ENCODE peak calls at places on chromosomes 7 and 10, in five cellular contexts. C, F, P, S and M are unnamed samples.

GRCh38 chr7:132891554-132891953 is 190.3 kb downstream of the CHCHD3 start:
- DNase-seq in F (no peak), S (no peak), P (no peak), C (no peak), M (no peak)

GRCh38 chr10:98349508-98349922 is 65.5 kb downstream of the PYROXD2 start:
- DNase-seq in P (no peak), F (no peak), C (peak; percentile 33), S (peak; percentile 100), M (no peak)

GRCh38 chr7:132755538-132756481 is 179.5 kb upstream of the PLXNA4 start:
- DNase-seq in C (no peak), P (no peak), F (no peak), S (peak; percentile 20), M (no peak)

GRCh38 chr7:151875862-151876111 is 1.1 kb downstream of the PRKAG2 start:
- DNase-seq in F (no peak), S (peak; percentile 18), P (no peak), C (no peak), M (no peak)

GRCh38 chr10:86359111-86359510 is 7.5 kb downstream of the GRID1 start:
- DNase-seq in P (no peak), F (no peak), C (no peak), S (no peak), M (no peak)

GRCh38 chr7:140568021-140568813 is 72.4 kb downstream of the DENND2A start:
- DNase-seq in S (no peak), C (no peak), P (no peak), F (no peak), M (no peak)

GRCh38 chr10:76282122-76283030 is 851.0 kb downstream of the LRMDA start:
- DNase-seq in P (no peak), C (no peak), F (no peak), S (no peak), M (no peak)

GRCh38 chr7:13742126-13742525 is 247.3 kb downstream of the ETV1 start:
- DNase-seq in C (peak; percentile 90), F (no peak), P (peak; percentile 68), S (peak; percentile 82), M (no peak)

GRCh38 chr10:25725917-25726716 is 207.9 kb upstream of the MYO3A start:
- DNase-seq in S (peak; percentile 4), P (peak; percentile 35), F (peak; percentile 55), C (peak; percentile 66), M (peak; percentile 39)

GRCh38 chr10:62413048-62413447 is 38.9 kb downstream of the ZNF365 start:
- DNase-seq in C (peak; percentile 76), S (no peak), P (no peak), F (no peak), M (no peak)

GRCh38 chr10:62413652-62414051 is 39.5 kb downstream of the ZNF365 start:
- DNase-seq in S (no peak), C (peak; percentile 58), F (no peak), P (no peak), M (no peak)

GRCh38 chr10:62414359-62414758 is 40.2 kb downstream of the ZNF365 start:
- DNase-seq in S (no peak), P (no peak), F (no peak), C (peak; percentile 88), M (no peak)
- TF ChIP-seq CTCF in S (no peak), P (peak; percentile 10), F (peak; percentile 46), C (peak; percentile 91), M (peak; percentile 24)

GRCh38 chr7:107236857-107237256 is 68.1 kb downstream of the HBP1 start:
- DNase-seq in F (no peak), C (no peak), S (peak; percentile 22), P (no peak), M (no peak)

GRCh38 chr7:107232568-107233090 is 63.8 kb downstream of the HBP1 start:
- DNase-seq in F (no peak), C (peak; percentile 50), S (peak; percentile 30), P (no peak), M (no peak)

GRCh38 chr7:107233174-107233573 is 64.4 kb downstream of the HBP1 start:
- DNase-seq in P (no peak), C (no peak), F (no peak), S (no peak), M (no peak)

GRCh38 chr7:107234436-107234835 is 65.6 kb downstream of the HBP1 start:
- DNase-seq in C (peak; percentile 48), S (no peak), F (no peak), P (no peak), M (no peak)

DNA sequence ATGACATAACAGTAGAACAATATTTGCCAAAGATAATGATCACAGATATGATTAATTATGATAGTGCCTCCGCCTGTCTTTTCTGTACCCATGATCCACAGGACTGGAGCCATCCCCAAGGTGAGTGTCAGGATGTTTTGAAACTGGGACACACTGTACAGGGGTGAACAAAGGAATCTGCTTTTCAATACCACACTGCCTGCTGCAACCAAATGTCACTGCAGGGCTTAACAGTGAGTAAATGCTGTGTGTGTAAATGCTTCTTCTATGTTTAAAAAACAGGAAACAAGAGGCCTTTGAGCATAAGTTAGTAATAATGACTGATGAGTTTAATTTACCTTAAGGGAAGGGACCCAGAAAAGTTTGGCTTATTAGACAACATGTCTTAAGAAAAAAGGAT is 65.2 kb downstream of the HBP1 start:
- DNase-seq in P (no peak), C (peak; percentile 59), F (no peak), S (no peak), M (no peak)
- TF ChIP-seq CTCF in P (no peak), C (no peak), F (no peak), S (no peak), M (no peak)

GRCh38 chr10:126907423-126907970 is 2.3 kb downstream of the DOCK1 start:
- DNase-seq in P (no peak), S (no peak), F (no peak), C (no peak), M (no peak)
- TF ChIP-seq CTCF in P (peak; percentile 7), S (no peak), F (peak; percentile 14), C (no peak), M (no peak)

DNA sequence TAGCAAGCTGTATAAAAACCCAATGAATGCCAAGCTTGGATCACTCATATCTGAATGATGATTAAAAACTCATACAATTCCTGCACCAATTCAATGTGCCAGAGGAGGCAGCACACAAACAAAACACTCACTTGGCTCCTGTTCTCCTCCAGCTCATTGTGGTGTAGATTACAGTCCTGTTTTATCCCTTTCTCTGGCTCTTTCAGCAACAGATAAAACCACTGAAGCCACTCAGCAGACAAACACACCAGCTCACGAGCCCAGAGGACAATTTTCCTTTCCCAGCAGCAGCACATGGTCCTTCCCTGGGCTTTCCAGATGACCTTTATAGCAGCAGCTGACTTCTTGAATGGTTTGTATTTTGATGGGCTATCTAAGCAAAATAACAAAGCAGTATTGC is 107.3 kb upstream of the STARD3NL start:
- DNase-seq in C (peak; percentile 47), S (no peak), F (peak; percentile 18), P (peak; percentile 4), M (peak; percentile 42)
- TF ChIP-seq CTCF in C (peak; percentile 66), S (peak; percentile 29), F (peak; percentile 70), P (peak; percentile 54), M (peak; percentile 35)

GRCh38 chr10:14954934-14955333 is 1.0 kb upstream of the DCLRE1C start:
- DNase-seq in C (no peak), S (no peak), P (no peak), F (no peak), M (no peak)

GRCh38 chr10:14949291-14949690 is 4.6 kb downstream of the DCLRE1C start:
- DNase-seq in F (no peak), C (no peak), P (no peak), S (no peak), M (no peak)

GRCh38 chr10:14952851-14953451 is 945 bp downstream of the DCLRE1C start:
- DNase-seq in P (no peak), F (peak; percentile 8), S (no peak), C (no peak), M (no peak)

GRCh38 chr10:14954001-14954770 is at the start of gene DCLRE1C:
- DNase-seq in F (peak; percentile 85), S (peak; percentile 88), P (peak; percentile 74), C (peak; percentile 82), M (peak; percentile 93)

DNA sequence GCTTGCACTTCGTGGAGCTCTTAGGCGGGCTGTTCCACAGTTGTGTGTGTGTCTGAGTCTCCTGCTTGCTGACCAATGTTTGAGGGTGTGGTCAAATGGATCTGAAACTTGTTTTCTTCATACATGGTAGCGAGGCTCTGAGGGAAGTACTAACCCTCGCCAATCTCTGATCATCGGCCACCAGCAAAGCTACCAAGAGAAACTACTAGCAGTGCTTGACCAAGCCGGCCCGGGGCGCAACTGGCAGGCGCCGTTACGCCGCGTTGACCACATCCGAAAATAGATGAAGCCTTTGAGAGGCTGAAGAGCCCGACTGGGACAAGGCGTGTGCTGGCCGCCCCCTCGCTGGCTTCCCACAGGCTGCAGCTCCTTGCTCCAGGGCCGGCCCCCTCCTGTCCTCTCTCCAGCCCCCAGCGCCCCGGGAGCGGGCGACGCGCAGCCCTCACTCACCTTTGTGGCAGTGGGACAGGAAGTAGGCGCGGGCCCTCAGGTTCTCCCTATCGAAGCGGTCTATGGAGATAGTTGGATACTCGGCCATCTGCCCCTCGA is 370 bp downstream of the DCLRE1C start:
- DNase-seq in P (peak; percentile 10), S (peak; percentile 56), C (peak; percentile 12), F (peak; percentile 37), M (no peak)
- TF ChIP-seq CTCF in P (peak; percentile 19), S (no peak), C (no peak), F (no peak), M (no peak)

DNA sequence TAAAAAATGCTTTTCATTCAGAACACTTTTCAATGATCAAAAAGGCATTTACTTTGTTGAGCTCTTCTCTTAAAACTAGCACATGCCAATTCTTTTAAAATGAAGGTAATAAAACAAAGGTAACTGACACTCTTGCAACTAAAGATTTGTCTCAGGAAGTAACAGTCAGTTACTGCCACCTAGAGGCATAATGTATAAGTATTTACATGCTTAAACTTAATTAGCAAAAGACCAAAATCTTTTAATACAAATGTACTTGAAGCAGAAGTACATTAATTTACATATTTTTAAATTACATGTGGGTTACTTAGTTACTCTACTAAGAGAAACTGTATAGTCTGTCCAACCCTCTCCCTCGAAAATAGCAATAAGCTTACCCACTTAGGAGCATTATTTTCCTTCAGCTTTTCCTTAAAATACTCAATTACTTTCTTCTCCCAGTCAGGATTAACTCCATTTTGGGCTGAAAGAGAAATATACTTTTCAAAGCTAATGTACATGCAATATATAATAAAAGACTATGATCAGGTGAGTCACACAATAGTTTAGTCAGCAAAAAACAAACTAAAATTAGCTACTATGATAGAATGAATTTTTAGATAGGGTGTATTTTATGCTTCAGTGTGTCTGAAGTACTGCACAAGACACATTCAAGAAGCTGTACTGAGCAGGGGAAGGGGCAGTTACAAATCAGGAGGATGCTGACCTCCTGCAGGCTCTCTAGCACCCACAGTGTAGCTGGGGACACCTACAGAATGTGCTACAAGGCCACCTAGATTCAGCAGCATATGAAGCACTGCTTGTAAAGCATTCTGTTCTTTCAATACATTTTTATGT is 13.0 kb downstream of the MCMBP start:
- DNase-seq in C (peak; percentile 65), S (peak; percentile 15), F (no peak), P (no peak), M (no peak)
- TF ChIP-seq CTCF in C (peak; percentile 72), S (peak; percentile 19), F (peak; percentile 77), P (peak; percentile 43), M (peak; percentile 83)